ENCODE peak calls at places on chromosome 11, in nine cellular contexts. F is CD4-positive, alpha-beta T cell; L is MM.1S; B is IMR-90; M is left ventricle myocardium inferior; R is CD8-positive, alpha-beta T cell; U is WERI-Rb-1; P is caudate nucleus; A is OCI-LY7. E is an unnamed sample.

GRCh38 chr11:82927264-82927880 is 25.8 kb downstream of the DDIAS start:
- DNase-seq in L (peak), B (peak), R (peak), F (peak), U (no peak), M (no peak), A (peak), P (no peak), E (peak)

GRCh38 chr11:117478926-117479325 is 151.3 kb downstream of the CEP164 start:
- DNase-seq in R (no peak), M (no peak), P (no peak), L (no peak), U (no peak), B (no peak), A (no peak), F (no peak), E (no peak)

GRCh38 chr11:104934594-104934993 is 33.8 kb downstream of the CASP4 start:
- DNase-seq in M (no peak), R (no peak), A (no peak), U (no peak), P (no peak), L (peak), F (no peak), B (no peak), E (no peak)

GRCh38 chr11:82776377-82776776 is 42.7 kb upstream of the FAM181B start:
- DNase-seq in F (no peak), U (no peak), A (no peak), L (no peak), B (no peak), R (no peak), P (no peak), M (no peak), E (no peak)

GRCh38 chr11:103987631-103988594 is 48.5 kb upstream of the DDI1 start:
- DNase-seq in A (no peak), U (no peak), B (peak), L (no peak), R (no peak), F (no peak), P (no peak), M (no peak), E (no peak)

GRCh38 chr11:85718991-85719807 is 33.2 kb upstream of the CCDC89 start:
- DNase-seq in U (no peak), P (no peak), R (no peak), F (no peak), B (peak), L (no peak), A (no peak), M (peak), E (peak)

GRCh38 chr11:99351620-99352019 is 330.9 kb downstream of the CNTN5 start:
- DNase-seq in B (peak), A (no peak), P (no peak), U (no peak), R (no peak), F (no peak), L (no peak), M (no peak), E (no peak)

GRCh38 chr11:61951484-61952135 is 1.5 kb downstream of the BEST1 start:
- DNase-seq in M (no peak), R (no peak), A (no peak), F (no peak), B (no peak), L (no peak), U (peak), P (no peak), E (no peak)

GRCh38 chr11:127789887-127790286 is 789.3 kb upstream of the KIRREL3 start:
- DNase-seq in M (no peak), F (no peak), A (peak), P (no peak), R (no peak), B (peak), U (peak), L (peak), E (no peak)

GRCh38 chr11:14275081-14275480 is 83.9 kb downstream of the RRAS2 start:
- DNase-seq in M (no peak), A (no peak), R (no peak), F (no peak), P (no peak), L (no peak), B (peak), U (no peak), E (no peak)

GRCh38 chr11:65366340-65366773 is 11.8 kb downstream of the TIGD3 start:
- DNase-seq in B (peak), R (peak), M (no peak), F (no peak), L (peak), U (peak), A (peak), P (peak), E (no peak)

GRCh38 chr11:359181-359714 is 10.1 kb upstream of the B4GALNT4 start:
- DNase-seq in L (no peak), U (no peak), F (no peak), P (no peak), A (peak), R (peak), M (no peak), B (no peak), E (no peak)

GRCh38 chr11:94379619-94380018 is 21.6 kb downstream of the GPR83 start:
- DNase-seq in L (no peak), F (no peak), U (no peak), A (no peak), M (no peak), B (no peak), R (no peak), P (no peak), E (no peak)

GRCh38 chr11:84993386-84993785 is 633.8 kb downstream of the DLG2 start:
- DNase-seq in R (no peak), B (no peak), A (peak), F (no peak), M (no peak), U (peak), P (no peak), L (peak), E (no peak)

GRCh38 chr11:61343792-61344745 is 11.0 kb downstream of the TKFC start:
- DNase-seq in A (no peak), P (no peak), L (no peak), R (no peak), B (no peak), M (no peak), F (no peak), U (no peak), E (no peak)

GRCh38 chr11:122139595-122139866 is 23.5 kb upstream of the BLID start:
- DNase-seq in R (no peak), F (no peak), A (no peak), P (no peak), M (no peak), L (no peak), B (peak), U (no peak), E (no peak)

GRCh38 chr11:14626650-14627049 is 17.0 kb upstream of the PDE3B start:
- DNase-seq in P (no peak), U (no peak), R (no peak), A (no peak), F (no peak), L (no peak), M (no peak), B (no peak), E (no peak)

GRCh38 chr11:70297341-70297740 is 26.9 kb downstream of the PPFIA1 start:
- DNase-seq in U (no peak), A (no peak), P (no peak), L (no peak), M (no peak), R (no peak), B (peak), F (no peak), E (no peak)

GRCh38 chr11:65859812-65860277 is 388 bp upstream of the MUS81 start:
- DNase-seq in R (peak), A (no peak), L (peak), M (peak), P (no peak), U (no peak), F (no peak), B (no peak), E (no peak)

GRCh38 chr11:114285599-114285998 is 10.6 kb upstream of the NNMT start:
- DNase-seq in R (no peak), P (no peak), L (no peak), F (no peak), M (no peak), U (no peak), A (no peak), B (peak), E (no peak)

GRCh38 chr11:6618117-6619020 is 853 bp downstream of the TPP1 start:
- DNase-seq in R (peak), A (peak), M (no peak), L (no peak), F (peak), P (no peak), U (no peak), B (peak), E (peak)

GRCh38 chr11:66188580-66188979 is 79.9 kb upstream of the RAB1B start:
- DNase-seq in B (peak), U (no peak), A (no peak), F (no peak), P (no peak), L (no peak), R (no peak), M (no peak), E (no peak)

GRCh38 chr11:3845670-3846069 is 4.9 kb upstream of the RHOG start:
- DNase-seq in A (no peak), B (no peak), P (no peak), R (no peak), L (no peak), M (no peak), F (no peak), U (no peak), E (no peak)

GRCh38 chr11:73028621-73029020 is 113.5 kb downstream of the FCHSD2 start:
- DNase-seq in U (no peak), B (no peak), M (no peak), R (no peak), L (no peak), F (no peak), P (no peak), A (no peak), E (no peak)

GRCh38 chr11:128658499-128658898 is 35.4 kb upstream of the FLI1 start:
- DNase-seq in F (no peak), A (peak), M (no peak), R (no peak), B (no peak), U (no peak), L (no peak), P (no peak), E (no peak)

GRCh38 chr11:108732395-108732794 is 67.5 kb downstream of the DDX10 start:
- DNase-seq in F (no peak), P (no peak), R (no peak), U (no peak), B (no peak), M (no peak), A (no peak), L (no peak), E (no peak)

GRCh38 chr11:119795231-119795630 is 66.2 kb upstream of the NECTIN1 start:
- DNase-seq in M (no peak), U (no peak), P (no peak), L (no peak), F (no peak), A (no peak), B (peak), R (no peak), E (no peak)

GRCh38 chr11:19679952-19680823 is 32.4 kb upstream of the NAV2 start:
- DNase-seq in A (no peak), R (no peak), U (no peak), B (peak), M (peak), L (no peak), P (no peak), F (no peak), E (peak)

GRCh38 chr11:71139516-71140205 is 112.7 kb downstream of the SHANK2 start:
- DNase-seq in P (peak), M (peak), U (no peak), R (no peak), L (no peak), B (peak), F (no peak), A (no peak), E (peak)

GRCh38 chr11:126129681-126130671 is 67.3 kb upstream of the CDON start:
- DNase-seq in U (peak), F (no peak), L (no peak), M (no peak), P (no peak), B (peak), R (no peak), A (no peak), E (no peak)

GRCh38 chr11:71947498-71947897 is 18.7 kb downstream of the RNF121 start:
- DNase-seq in P (no peak), A (no peak), F (no peak), R (no peak), B (no peak), U (no peak), L (no peak), M (no peak), E (no peak)

GRCh38 chr11:2276999-2277328 is 6.6 kb upstream of the ASCL2 start:
- DNase-seq in A (no peak), R (no peak), P (no peak), U (peak), B (no peak), F (no peak), L (no peak), M (no peak), E (no peak)

GRCh38 chr11:18277560-18278271 is 11.7 kb downstream of the SAA1 start:
- DNase-seq in U (no peak), M (no peak), P (no peak), R (no peak), F (no peak), L (no peak), A (no peak), B (peak), E (no peak)

GRCh38 chr11:122439911-122440782 is 215.4 kb upstream of the UBASH3B start:
- DNase-seq in B (peak), A (no peak), M (peak), P (peak), F (no peak), L (no peak), R (no peak), U (no peak), E (no peak)

GRCh38 chr11:132099692-132100091 is 729.3 kb downstream of the NTM start:
- DNase-seq in R (no peak), A (peak), B (no peak), M (peak), L (peak), P (no peak), F (no peak), U (peak), E (no peak)

GRCh38 chr11:20156876-20157613 is 3.2 kb downstream of the DBX1 start:
- DNase-seq in P (no peak), B (no peak), U (no peak), R (peak), A (no peak), F (peak), L (peak), M (no peak), E (no peak)

GRCh38 chr11:69859275-69859934 is 40.2 kb upstream of the FGF3 start:
- DNase-seq in M (no peak), P (no peak), U (no peak), L (no peak), A (no peak), R (no peak), B (no peak), F (no peak), E (no peak)

GRCh38 chr11:44980533-44981427 is 30.1 kb upstream of the TP53I11 start:
- DNase-seq in M (no peak), A (peak), U (no peak), P (no peak), F (no peak), R (no peak), L (no peak), B (no peak), E (no peak)

GRCh38 chr11:57649826-57650738 is at the start of gene YPEL4:
- DNase-seq in R (peak), A (peak), F (peak), M (peak), L (no peak), P (peak), U (no peak), B (peak), E (peak)
- H3K27ac ChIP-seq in R (peak), A (no peak), F (no peak), M (peak), L (no peak), P (peak), U (no peak), B (peak), E (peak)

DNA sequence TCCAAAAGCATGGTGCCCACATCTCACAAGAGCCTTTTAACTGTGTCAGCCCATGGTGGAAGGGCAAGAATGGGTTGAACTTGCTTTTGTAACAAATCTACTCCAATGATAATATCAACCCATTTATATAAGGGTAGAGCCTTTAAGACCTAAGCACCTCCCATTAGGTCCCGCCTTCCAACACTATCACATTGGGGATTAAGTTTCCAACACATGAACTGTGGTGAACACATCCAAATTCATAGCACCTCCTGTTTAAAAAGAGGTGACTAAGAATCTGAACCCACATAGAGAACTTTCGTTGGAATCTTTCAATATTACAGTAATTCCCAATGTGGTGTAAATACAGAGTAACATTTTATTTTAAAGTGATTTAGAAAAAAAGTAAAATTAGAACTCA is 9.2 kb upstream of the CNTF start:
- DNase-seq in R (no peak), F (no peak), U (no peak), B (no peak), L (no peak), P (no peak), M (no peak), A (no peak), E (no peak)
- H3K27ac ChIP-seq in R (no peak), F (no peak), U (no peak), B (no peak), L (no peak), P (no peak), M (no peak), A (no peak), E (no peak)

DNA sequence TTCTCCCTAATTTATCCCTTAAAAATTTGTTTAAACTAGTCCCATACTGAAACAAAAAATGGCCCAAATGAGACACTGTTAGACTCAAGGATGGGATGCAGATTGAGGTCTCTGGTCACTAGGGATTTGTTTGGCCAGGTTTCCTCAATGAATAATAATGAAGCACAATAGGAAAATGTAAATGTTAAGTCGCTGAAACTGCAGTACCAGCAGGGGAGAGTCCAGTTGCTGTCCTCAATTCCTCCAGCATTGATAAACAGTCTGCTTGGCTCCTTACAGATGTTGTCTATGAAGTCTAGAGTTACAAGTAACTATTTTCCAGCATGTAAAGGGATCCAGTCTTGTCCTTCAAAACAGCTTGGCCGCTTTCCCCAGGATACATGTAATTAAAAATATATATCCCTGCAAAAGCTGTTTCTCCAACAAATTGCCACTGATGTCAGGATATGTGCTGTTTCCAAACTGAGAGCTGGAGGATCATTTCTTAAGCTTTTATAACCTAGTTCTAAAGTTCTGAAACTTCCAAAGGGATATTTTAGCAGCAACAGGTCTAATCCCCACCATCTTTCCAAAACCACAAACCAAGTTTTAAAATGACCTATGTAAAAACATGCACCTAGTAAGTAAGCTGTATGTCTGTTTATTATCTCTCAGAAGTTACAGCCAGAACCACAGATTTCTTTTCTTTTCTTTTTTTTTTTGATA is 2.1 kb downstream of the FZD4 start:
- DNase-seq in A (no peak), L (no peak), P (no peak), U (no peak), B (peak), F (no peak), M (no peak), R (no peak), E (no peak)
- H3K27ac ChIP-seq in A (no peak), L (no peak), P (no peak), U (no peak), B (peak), F (no peak), M (peak), R (no peak), E (no peak)

GRCh38 chr11:91981995-91982394 is 242.6 kb upstream of the FAT3 start:
- DNase-seq in P (no peak), L (no peak), B (peak), F (no peak), R (no peak), M (no peak), U (no peak), A (no peak), E (no peak)
- H3K27ac ChIP-seq in P (no peak), L (no peak), B (peak), F (no peak), R (no peak), M (no peak), U (no peak), A (no peak), E (no peak)

GRCh38 chr11:34825670-34826383 is 90.4 kb downstream of the APIP start:
- DNase-seq in A (no peak), F (no peak), R (no peak), U (no peak), M (no peak), L (no peak), P (no peak), B (no peak), E (no peak)
- H3K27ac ChIP-seq in A (no peak), F (no peak), R (no peak), U (no peak), M (no peak), L (no peak), P (peak), B (no peak), E (peak)

GRCh38 chr11:12240669-12241068 is 130.3 kb downstream of the MICAL2 start:
- DNase-seq in R (no peak), M (no peak), A (no peak), U (no peak), B (no peak), F (no peak), L (no peak), P (no peak), E (no peak)
- H3K27ac ChIP-seq in R (no peak), M (no peak), A (no peak), U (no peak), B (no peak), F (no peak), L (peak), P (no peak), E (no peak)

DNA sequence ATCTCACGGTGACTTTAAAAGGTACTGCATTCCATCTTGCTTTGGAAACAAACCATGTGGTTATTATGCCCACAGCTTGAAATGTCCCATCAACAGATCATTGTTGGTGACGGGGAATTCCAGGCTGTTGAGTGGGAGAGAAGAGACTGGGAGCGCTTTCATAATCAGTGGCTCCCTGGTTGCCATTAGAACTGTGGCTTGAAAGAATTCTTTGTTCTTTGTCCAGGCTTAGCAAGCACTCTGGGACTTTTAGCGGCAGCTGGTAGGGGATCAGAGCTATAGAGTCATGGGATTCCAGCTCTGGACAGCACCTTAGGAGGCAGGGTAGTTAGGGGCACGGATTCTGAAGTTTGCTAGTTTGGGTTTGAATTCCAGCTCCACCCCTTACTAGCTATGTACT is 22.0 kb downstream of the MMP20 start:
- DNase-seq in B (peak), P (peak), F (no peak), L (no peak), U (no peak), M (no peak), A (no peak), R (no peak), E (no peak)
- H3K27ac ChIP-seq in B (peak), P (peak), F (no peak), L (no peak), U (no peak), M (peak), A (no peak), R (no peak), E (peak)

DNA sequence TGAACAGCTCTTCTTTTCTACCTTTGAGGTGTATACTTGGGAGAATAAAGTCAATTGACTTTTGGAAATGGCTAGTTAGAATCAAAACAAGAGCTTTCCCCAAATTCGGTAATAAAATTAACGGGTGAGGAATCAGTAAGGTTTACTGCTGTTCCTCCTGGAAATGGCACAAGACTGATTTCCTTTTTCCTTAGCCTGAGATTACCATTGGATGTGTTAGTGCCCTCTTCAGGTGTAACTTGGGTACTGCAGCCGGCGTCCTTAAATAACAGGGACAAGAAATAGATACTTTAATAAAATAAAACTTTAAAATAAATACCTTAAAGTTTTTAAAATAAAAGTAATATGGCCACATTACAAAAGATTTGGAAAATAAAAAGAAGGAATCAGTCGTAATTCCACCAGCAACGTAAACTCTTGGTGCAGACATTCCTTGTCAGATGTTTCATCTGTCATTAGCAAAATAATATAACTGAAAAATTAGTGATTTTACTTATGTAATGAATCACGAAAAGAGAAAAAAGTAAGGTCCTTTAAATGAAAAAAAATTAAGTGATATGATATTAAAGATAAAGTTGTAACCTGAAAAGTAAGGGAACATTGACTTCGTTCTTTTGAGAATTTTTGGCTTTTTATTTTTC is 29.7 kb downstream of the ZFTA start:
- DNase-seq in M (peak), P (no peak), A (peak), F (peak), U (peak), R (peak), B (peak), L (peak), E (peak)
- H3K27ac ChIP-seq in M (no peak), P (no peak), A (no peak), F (no peak), U (no peak), R (no peak), B (no peak), L (no peak), E (no peak)